ENCODE peak calls at places on chromosomes 1 and 21, in four cellular contexts. S is activated CD8-positive, alpha-beta memory T cell treated with anti-CD3 and anti-CD28 coated beads, Interleukin-2, amount 50 U/mL, for 48 hours; J is HFF-Myc; N is stimulated activated CD4-positive, alpha-beta T cell treated with anti-CD3 and anti-CD28 coated beads, TNF-alpha, amount 100 ng/mL, for 24 hours. Y is an unnamed sample.

GRCh38 chr1:160376525-160377131 is 9.8 kb downstream of the NHLH1 start:
- DNase-seq in S (no peak), J (peak; percentile 39), N (no peak), Y (no peak)

GRCh38 chr1:77473690-77474089 is 191.9 kb downstream of the AK5 start:
- DNase-seq in N (no peak), J (peak; percentile 69), S (no peak), Y (no peak)

GRCh38 chr1:86018311-86018923 is 138.2 kb downstream of the COL24A1 start:
- DNase-seq in S (no peak), N (no peak), J (no peak), Y (no peak)

GRCh38 chr1:28860332-28861073 is 48.5 kb downstream of the OPRD1 start:
- DNase-seq in N (no peak), S (no peak), J (no peak), Y (peak; percentile 55)

GRCh38 chr1:156838972-156839371 is 19.9 kb downstream of the INSRR start:
- DNase-seq in S (no peak), J (no peak), N (no peak), Y (no peak)

GRCh38 chr1:29444081-29444715 is 207.9 kb downstream of the PTPRU start:
- DNase-seq in N (no peak), S (no peak), J (no peak), Y (no peak)

GRCh38 chr1:219324629-219325367 is 151.1 kb downstream of the LYPLAL1 start:
- DNase-seq in J (peak; percentile 94), N (no peak), S (no peak), Y (peak; percentile 50)

GRCh38 chr1:206965781-206966180 is 4.5 kb downstream of the FCAMR start:
- DNase-seq in N (no peak), J (no peak), S (no peak), Y (no peak)

GRCh38 chr1:208015255-208015654 is 104.3 kb upstream of the CD34 start:
- DNase-seq in S (no peak), N (no peak), J (no peak), Y (no peak)

GRCh38 chr1:219498666-219499065 is 114.2 kb downstream of the ZC3H11B start:
- DNase-seq in J (peak; percentile 14), S (no peak), N (no peak), Y (no peak)

GRCh38 chr1:2322065-2322571 is 69.2 kb downstream of the MORN1 start:
- DNase-seq in N (no peak), J (no peak), S (no peak), Y (peak; percentile 17)

GRCh38 chr1:180612591-180612990 is 19.2 kb upstream of the XPR1 start:
- DNase-seq in S (no peak), J (no peak), N (no peak), Y (no peak)

GRCh38 chr1:173208146-173208545 is 1.0 kb upstream of the TNFSF4 start:
- DNase-seq in S (no peak), J (no peak), N (no peak), Y (no peak)

GRCh38 chr1:3555131-3555920 is 56.0 kb downstream of the MEGF6 start:
- DNase-seq in N (no peak), S (no peak), J (no peak), Y (no peak)

GRCh38 chr1:228274452-228275153 is 66.8 kb downstream of the OBSCN start:
- DNase-seq in J (no peak), N (no peak), S (no peak), Y (no peak)

GRCh38 chr1:17098440-17099317 is 20.6 kb downstream of the PADI2 start:
- DNase-seq in S (no peak), J (no peak), N (no peak), Y (no peak)

GRCh38 chr1:53108646-53109580 is 33.5 kb downstream of the SLC1A7 start:
- DNase-seq in N (no peak), S (no peak), J (no peak), Y (no peak)

GRCh38 chr1:99891997-99892396 is 41.8 kb downstream of the AGL start:
- DNase-seq in J (no peak), N (no peak), S (no peak), Y (no peak)

GRCh38 chr1:244971524-244972216 is 107.3 kb upstream of the HNRNPU start:
- DNase-seq in S (no peak), N (no peak), J (no peak), Y (no peak)

GRCh38 chr1:109975718-109976117 is 8.8 kb upstream of the AHCYL1 start:
- DNase-seq in J (no peak), S (no peak), N (no peak), Y (no peak)

GRCh38 chr1:14494931-14495330 is 103.6 kb upstream of the KAZN start:
- DNase-seq in J (no peak), S (no peak), N (no peak), Y (no peak)

GRCh38 chr1:16302709-16303627 is 49.3 kb downstream of the FBXO42 start:
- DNase-seq in S (no peak), N (no peak), J (no peak), Y (no peak)

GRCh38 chr1:184074383-184074782 is 22.9 kb downstream of the TSEN15 start:
- DNase-seq in N (no peak), S (no peak), J (no peak), Y (no peak)

GRCh38 chr1:55898191-55898590 is 681.2 kb downstream of the PLPP3 start:
- DNase-seq in S (no peak), J (no peak), N (no peak), Y (no peak)

GRCh38 chr21:33401617-33401967 is 1.6 kb upstream of the IFNGR2 start:
- DNase-seq in J (no peak), S (no peak), N (no peak), Y (no peak)

GRCh38 chr1:103256490-103256889 is 148.2 kb upstream of the COL11A1 start:
- DNase-seq in S (no peak), N (no peak), J (no peak), Y (no peak)

GRCh38 chr1:247578946-247579460 is 9.2 kb upstream of the OR2G2 start:
- DNase-seq in N (no peak), J (no peak), S (no peak), Y (no peak)

GRCh38 chr1:155918660-155919059 is 7.5 kb upstream of the RIT1 start:
- DNase-seq in N (no peak), S (no peak), J (no peak), Y (no peak)

GRCh38 chr1:25711555-25712298 is 88.3 kb upstream of the SELENON start:
- DNase-seq in S (peak; percentile 78), N (no peak), J (no peak), Y (no peak)

GRCh38 chr1:45843474-45843905 is 40.1 kb downstream of the MAST2 start:
- DNase-seq in N (no peak), S (no peak), J (no peak), Y (no peak)

GRCh38 chr1:234608720-234609527 is 1.1 kb downstream of the IRF2BP2 start:
- DNase-seq in N (peak; percentile 29), S (peak; percentile 85), J (no peak), Y (no peak)

Y was measured in keratinocyte.